ENCODE peak calls at places on chromosomes 5 and 9, in six cellular contexts. One of them, this sample, is unnamed.

GRCh38 chr5:40962207-40962955 is 53.1 kb downstream of the C7 start:
- DNase-seq in foreskin fibroblast: no peak
- DNase-seq in left kidney: no peak
- DNase-seq in T-cell: no peak
- DNase-seq in A172: no peak
- DNase-seq in kidney epithelial cell: no peak
- DNase-seq in this sample: no peak

GRCh38 chr5:155089649-155090048 is 76.1 kb downstream of the KIF4B start:
- DNase-seq in T-cell: no peak
- DNase-seq in A172: peak; percentile 26
- DNase-seq in foreskin fibroblast: no peak
- DNase-seq in kidney epithelial cell: no peak
- DNase-seq in left kidney: no peak
- DNase-seq in this sample: no peak

GRCh38 chr9:113579270-113580040 is 115.9 kb downstream of the RGS3 start:
- DNase-seq in kidney epithelial cell: no peak
- DNase-seq in A172: peak; percentile 74
- DNase-seq in left kidney: peak; percentile 43
- DNase-seq in T-cell: no peak
- DNase-seq in foreskin fibroblast: no peak
- DNase-seq in this sample: no peak

GRCh38 chr5:138898742-138899141 is 23.6 kb upstream of the LRRTM2 start:
- DNase-seq in foreskin fibroblast: no peak
- DNase-seq in kidney epithelial cell: no peak
- DNase-seq in A172: no peak
- DNase-seq in T-cell: no peak
- DNase-seq in left kidney: no peak
- DNase-seq in this sample: no peak

GRCh38 chr5:149466457-149466972 is 84.7 kb downstream of the CSNK1A1 start:
- DNase-seq in A172: peak; percentile 85
- DNase-seq in foreskin fibroblast: no peak
- DNase-seq in left kidney: peak; percentile 91
- DNase-seq in T-cell: no peak
- DNase-seq in kidney epithelial cell: no peak
- DNase-seq in this sample: no peak

GRCh38 chr9:110582156-110582555 is 2.6 kb upstream of the SVEP1 start:
- DNase-seq in A172: no peak
- DNase-seq in left kidney: no peak
- DNase-seq in T-cell: no peak
- DNase-seq in kidney epithelial cell: no peak
- DNase-seq in foreskin fibroblast: no peak
- DNase-seq in this sample: no peak

GRCh38 chr9:127919253-127919815 is 2.5 kb upstream of the ST6GALNAC4 start:
- DNase-seq in left kidney: no peak
- DNase-seq in T-cell: no peak
- DNase-seq in kidney epithelial cell: peak; percentile 100
- DNase-seq in foreskin fibroblast: peak; percentile 100
- DNase-seq in A172: peak; percentile 100
- DNase-seq in this sample: peak; percentile 86

GRCh38 chr9:101246691-101247090 is 138.1 kb downstream of the BAAT start:
- DNase-seq in foreskin fibroblast: no peak
- DNase-seq in A172: no peak
- DNase-seq in left kidney: no peak
- DNase-seq in T-cell: no peak
- DNase-seq in kidney epithelial cell: no peak
- DNase-seq in this sample: no peak

GRCh38 chr9:72428329-72428728 is 63.3 kb upstream of the ZFAND5 start:
- DNase-seq in A172: peak; percentile 57
- DNase-seq in left kidney: no peak
- DNase-seq in foreskin fibroblast: no peak
- DNase-seq in kidney epithelial cell: no peak
- DNase-seq in T-cell: no peak
- DNase-seq in this sample: peak; percentile 43

GRCh38 chr5:134289509-134290113 is 63.7 kb upstream of the PPP2CA start:
- DNase-seq in T-cell: peak; percentile 18
- DNase-seq in A172: peak; percentile 72
- DNase-seq in kidney epithelial cell: peak; percentile 19
- DNase-seq in foreskin fibroblast: peak; percentile 59
- DNase-seq in left kidney: peak; percentile 87
- DNase-seq in this sample: peak; percentile 23

GRCh38 chr5:42855811-42856210 is 44.1 kb upstream of the SELENOP start:
- DNase-seq in A172: no peak
- DNase-seq in kidney epithelial cell: no peak
- DNase-seq in foreskin fibroblast: no peak
- DNase-seq in T-cell: no peak
- DNase-seq in left kidney: no peak
- DNase-seq in this sample: no peak

GRCh38 chr5:56910123-56910951 is 941 bp downstream of the SETD9 start:
- DNase-seq in foreskin fibroblast: peak; percentile 47
- DNase-seq in left kidney: peak; percentile 77
- DNase-seq in A172: peak; percentile 64
- DNase-seq in kidney epithelial cell: no peak
- DNase-seq in T-cell: peak; percentile 6
- DNase-seq in this sample: no peak

GRCh38 chr5:12413585-12413984 is 509.3 kb upstream of the CTNND2 start:
- DNase-seq in A172: no peak
- DNase-seq in kidney epithelial cell: no peak
- DNase-seq in left kidney: peak; percentile 6
- DNase-seq in foreskin fibroblast: no peak
- DNase-seq in T-cell: no peak
- DNase-seq in this sample: no peak

GRCh38 chr5:59744531-59744992 is 149.0 kb downstream of the PDE4D start:
- DNase-seq in A172: no peak
- DNase-seq in kidney epithelial cell: no peak
- DNase-seq in left kidney: no peak
- DNase-seq in T-cell: no peak
- DNase-seq in foreskin fibroblast: peak; percentile 35
- DNase-seq in this sample: no peak

GRCh38 chr9:105286098-105286497 is 41.6 kb downstream of the SLC44A1 start:
- DNase-seq in T-cell: no peak
- DNase-seq in foreskin fibroblast: no peak
- DNase-seq in kidney epithelial cell: no peak
- DNase-seq in left kidney: no peak
- DNase-seq in A172: no peak
- DNase-seq in this sample: no peak

GRCh38 chr9:123927625-123928308 is 2.2 kb downstream of the DENND1A start:
- DNase-seq in kidney epithelial cell: no peak
- DNase-seq in A172: peak; percentile 17
- DNase-seq in foreskin fibroblast: peak; percentile 37
- DNase-seq in left kidney: peak; percentile 6
- DNase-seq in T-cell: no peak
- DNase-seq in this sample: no peak

GRCh38 chr9:72540348-72540873 is 19.0 kb downstream of the TMC1 start:
- DNase-seq in left kidney: no peak
- DNase-seq in T-cell: no peak
- DNase-seq in A172: peak; percentile 64
- DNase-seq in kidney epithelial cell: no peak
- DNase-seq in foreskin fibroblast: peak; percentile 59
- DNase-seq in this sample: no peak

GRCh38 chr9:3828495-3828894 is 302.7 kb upstream of the RFX3 start:
- DNase-seq in T-cell: no peak
- DNase-seq in left kidney: no peak
- DNase-seq in kidney epithelial cell: no peak
- DNase-seq in A172: no peak
- DNase-seq in foreskin fibroblast: peak; percentile 59
- DNase-seq in this sample: no peak

GRCh38 chr9:108869092-108869725 is 7.1 kb downstream of the ACTL7A start:
- DNase-seq in T-cell: no peak
- DNase-seq in A172: peak; percentile 58
- DNase-seq in left kidney: peak; percentile 41
- DNase-seq in kidney epithelial cell: peak; percentile 31
- DNase-seq in foreskin fibroblast: peak; percentile 57
- DNase-seq in this sample: no peak

GRCh38 chr9:135641745-135642144 is 2.4 kb upstream of the GLT6D1 start:
- DNase-seq in foreskin fibroblast: peak; percentile 23
- DNase-seq in T-cell: no peak
- DNase-seq in left kidney: no peak
- DNase-seq in kidney epithelial cell: no peak
- DNase-seq in A172: peak; percentile 86
- DNase-seq in this sample: no peak

GRCh38 chr5:124718376-124718775 is 28.1 kb downstream of the ZNF608 start:
- DNase-seq in kidney epithelial cell: no peak
- DNase-seq in foreskin fibroblast: no peak
- DNase-seq in left kidney: peak; percentile 49
- DNase-seq in T-cell: no peak
- DNase-seq in A172: no peak
- DNase-seq in this sample: no peak

GRCh38 chr9:109499631-109500120 is 1.6 kb upstream of the PTPN3 start:
- DNase-seq in kidney epithelial cell: no peak
- DNase-seq in foreskin fibroblast: peak; percentile 17
- DNase-seq in T-cell: no peak
- DNase-seq in A172: peak; percentile 52
- DNase-seq in left kidney: peak; percentile 83
- DNase-seq in this sample: no peak

GRCh38 chr5:150637245-150638052 is 3.0 kb upstream of the SYNPO start:
- DNase-seq in T-cell: no peak
- DNase-seq in kidney epithelial cell: peak; percentile 71
- DNase-seq in foreskin fibroblast: peak; percentile 74
- DNase-seq in left kidney: peak; percentile 86
- DNase-seq in A172: peak; percentile 96
- DNase-seq in this sample: peak; percentile 84

GRCh38 chr5:57695179-57695578 is 212.6 kb upstream of the ACTBL2 start:
- DNase-seq in kidney epithelial cell: no peak
- DNase-seq in left kidney: no peak
- DNase-seq in foreskin fibroblast: no peak
- DNase-seq in T-cell: no peak
- DNase-seq in A172: no peak
- DNase-seq in this sample: no peak

GRCh38 chr5:135208555-135209494 is 174.8 kb upstream of the PITX1 start:
- DNase-seq in left kidney: peak; percentile 49
- DNase-seq in A172: peak; percentile 97
- DNase-seq in kidney epithelial cell: peak; percentile 66
- DNase-seq in foreskin fibroblast: peak; percentile 97
- DNase-seq in T-cell: no peak
- DNase-seq in this sample: peak; percentile 56

GRCh38 chr5:174317261-174317894 is 271.9 kb downstream of the NSG2 start:
- DNase-seq in A172: peak; percentile 69
- DNase-seq in kidney epithelial cell: no peak
- DNase-seq in left kidney: peak; percentile 79
- DNase-seq in foreskin fibroblast: peak; percentile 18
- DNase-seq in T-cell: no peak
- DNase-seq in this sample: no peak

GRCh38 chr5:135185461-135186075 is 151.5 kb upstream of the PITX1 start:
- DNase-seq in left kidney: no peak
- DNase-seq in foreskin fibroblast: no peak
- DNase-seq in T-cell: peak; percentile 23
- DNase-seq in kidney epithelial cell: no peak
- DNase-seq in A172: peak; percentile 34
- DNase-seq in this sample: peak; percentile 2

GRCh38 chr5:25405850-25406249 is 761.1 kb upstream of the CDH10 start:
- DNase-seq in T-cell: no peak
- DNase-seq in foreskin fibroblast: no peak
- DNase-seq in kidney epithelial cell: no peak
- DNase-seq in A172: no peak
- DNase-seq in left kidney: no peak
- DNase-seq in this sample: no peak

GRCh38 chr9:136282272-136282861 is 21.5 kb downstream of the CCDC187 start:
- DNase-seq in left kidney: no peak
- DNase-seq in A172: no peak
- DNase-seq in kidney epithelial cell: no peak
- DNase-seq in T-cell: no peak
- DNase-seq in foreskin fibroblast: no peak
- DNase-seq in this sample: no peak

GRCh38 chr9:36623280-36623679 is 50.6 kb downstream of the MELK start:
- DNase-seq in foreskin fibroblast: peak; percentile 50
- DNase-seq in left kidney: no peak
- DNase-seq in kidney epithelial cell: no peak
- DNase-seq in A172: peak; percentile 13
- DNase-seq in T-cell: no peak
- DNase-seq in this sample: no peak

GRCh38 chr9:81597749-81598497 is 91.4 kb downstream of the TLE1 start:
- DNase-seq in kidney epithelial cell: no peak
- DNase-seq in A172: no peak
- DNase-seq in left kidney: no peak
- DNase-seq in T-cell: no peak
- DNase-seq in foreskin fibroblast: no peak
- DNase-seq in this sample: no peak

GRCh38 chr9:68705636-68706578 is 867 bp downstream of the PIP5K1B start:
- DNase-seq in A172: no peak
- DNase-seq in T-cell: no peak
- DNase-seq in left kidney: peak; percentile 54
- DNase-seq in foreskin fibroblast: no peak
- DNase-seq in kidney epithelial cell: no peak
- DNase-seq in this sample: no peak

GRCh38 chr5:159552751-159553150 is 222.5 kb upstream of the IL12B start:
- DNase-seq in left kidney: no peak
- DNase-seq in T-cell: no peak
- DNase-seq in A172: peak; percentile 64
- DNase-seq in foreskin fibroblast: peak; percentile 64
- DNase-seq in kidney epithelial cell: no peak
- DNase-seq in this sample: peak; percentile 96

GRCh38 chr5:67147768-67148167 is 48.8 kb downstream of the CD180 start:
- DNase-seq in foreskin fibroblast: peak; percentile 18
- DNase-seq in T-cell: no peak
- DNase-seq in left kidney: no peak
- DNase-seq in A172: no peak
- DNase-seq in kidney epithelial cell: no peak
- DNase-seq in this sample: no peak

GRCh38 chr9:14312721-14313377 is 1.1 kb downstream of the NFIB start:
- DNase-seq in kidney epithelial cell: no peak
- DNase-seq in T-cell: no peak
- DNase-seq in A172: no peak
- DNase-seq in foreskin fibroblast: no peak
- DNase-seq in left kidney: peak; percentile 67
- DNase-seq in this sample: no peak

GRCh38 chr5:108842260-108842659 is 94.6 kb downstream of the FER start:
- DNase-seq in kidney epithelial cell: no peak
- DNase-seq in left kidney: no peak
- DNase-seq in foreskin fibroblast: no peak
- DNase-seq in T-cell: no peak
- DNase-seq in A172: no peak
- DNase-seq in this sample: no peak

This sample was measured in retinal pigment epithelial cell.